ENCODE peak calls at places on chromosomes 16 and 17, in seven cellular contexts. One of them, this sample, is unnamed.
A peak's percentile ranks its signal among the peaks of the same experiment; 100 is the strongest.

GRCh38 chr17:47605006-47605405 is 44.7 kb upstream of the KPNB1 start:
- DNase-seq in NCI-H1048: no peak
- DNase-seq in SW 1271: no peak
- DNase-seq in substantia nigra: no peak
- DNase-seq in cardiac fibroblast: no peak
- DNase-seq in stimulated activated CD8-positive, alpha-beta memory T cell treated with anti-CD3 and anti-CD28 coated beads, Interleukin-4, amount 100 ng/mL, for 1 hour: no peak
- DNase-seq in psoas muscle: no peak
- DNase-seq in this sample: no peak

GRCh38 chr16:3358884-3359283 is 3.2 kb downstream of the OR2C1 start:
- DNase-seq in SW 1271: no peak
- DNase-seq in stimulated activated CD8-positive, alpha-beta memory T cell treated with anti-CD3 and anti-CD28 coated beads, Interleukin-4, amount 100 ng/mL, for 1 hour: no peak
- DNase-seq in substantia nigra: no peak
- DNase-seq in psoas muscle: no peak
- DNase-seq in cardiac fibroblast: no peak
- DNase-seq in NCI-H1048: no peak
- DNase-seq in this sample: no peak

GRCh38 chr17:66837226-66837625 is 2.3 kb downstream of the CACNG5 start:
- DNase-seq in cardiac fibroblast: no peak
- DNase-seq in stimulated activated CD8-positive, alpha-beta memory T cell treated with anti-CD3 and anti-CD28 coated beads, Interleukin-4, amount 100 ng/mL, for 1 hour: no peak
- DNase-seq in NCI-H1048: no peak
- DNase-seq in psoas muscle: no peak
- DNase-seq in SW 1271: no peak
- DNase-seq in substantia nigra: no peak
- DNase-seq in this sample: no peak

GRCh38 chr16:83473109-83473508 is 334.7 kb upstream of the HSBP1 start:
- DNase-seq in substantia nigra: no peak
- DNase-seq in cardiac fibroblast: peak; percentile 43
- DNase-seq in NCI-H1048: no peak
- DNase-seq in stimulated activated CD8-positive, alpha-beta memory T cell treated with anti-CD3 and anti-CD28 coated beads, Interleukin-4, amount 100 ng/mL, for 1 hour: no peak
- DNase-seq in SW 1271: no peak
- DNase-seq in psoas muscle: no peak
- DNase-seq in this sample: no peak

GRCh38 chr17:40315678-40316570 is 6.9 kb downstream of the RARA start:
- DNase-seq in psoas muscle: peak; percentile 54
- DNase-seq in NCI-H1048: no peak
- DNase-seq in stimulated activated CD8-positive, alpha-beta memory T cell treated with anti-CD3 and anti-CD28 coated beads, Interleukin-4, amount 100 ng/mL, for 1 hour: no peak
- DNase-seq in substantia nigra: no peak
- DNase-seq in cardiac fibroblast: no peak
- DNase-seq in SW 1271: no peak
- DNase-seq in this sample: no peak

GRCh38 chr17:35668807-35669206 is 62.6 kb upstream of the RASL10B start:
- DNase-seq in stimulated activated CD8-positive, alpha-beta memory T cell treated with anti-CD3 and anti-CD28 coated beads, Interleukin-4, amount 100 ng/mL, for 1 hour: no peak
- DNase-seq in NCI-H1048: no peak
- DNase-seq in substantia nigra: no peak
- DNase-seq in SW 1271: no peak
- DNase-seq in psoas muscle: no peak
- DNase-seq in cardiac fibroblast: no peak
- DNase-seq in this sample: no peak

GRCh38 chr17:27751166-27751565 is 49.2 kb downstream of the NOS2 start:
- DNase-seq in psoas muscle: no peak
- DNase-seq in cardiac fibroblast: no peak
- DNase-seq in substantia nigra: no peak
- DNase-seq in NCI-H1048: no peak
- DNase-seq in stimulated activated CD8-positive, alpha-beta memory T cell treated with anti-CD3 and anti-CD28 coated beads, Interleukin-4, amount 100 ng/mL, for 1 hour: no peak
- DNase-seq in SW 1271: no peak
- DNase-seq in this sample: no peak

GRCh38 chr16:8712589-8713361 is 38.4 kb downstream of the ABAT start:
- DNase-seq in substantia nigra: no peak
- DNase-seq in NCI-H1048: no peak
- DNase-seq in stimulated activated CD8-positive, alpha-beta memory T cell treated with anti-CD3 and anti-CD28 coated beads, Interleukin-4, amount 100 ng/mL, for 1 hour: no peak
- DNase-seq in psoas muscle: no peak
- DNase-seq in cardiac fibroblast: no peak
- DNase-seq in SW 1271: no peak
- DNase-seq in this sample: no peak

GRCh38 chr16:29943846-29944669 is 17.8 kb upstream of the TMEM219 start:
- DNase-seq in NCI-H1048: no peak
- DNase-seq in psoas muscle: no peak
- DNase-seq in stimulated activated CD8-positive, alpha-beta memory T cell treated with anti-CD3 and anti-CD28 coated beads, Interleukin-4, amount 100 ng/mL, for 1 hour: no peak
- DNase-seq in substantia nigra: no peak
- DNase-seq in cardiac fibroblast: peak; percentile 97
- DNase-seq in SW 1271: peak; percentile 98
- DNase-seq in this sample: no peak

GRCh38 chr17:74212262-74212912 is 984 bp upstream of the TTYH2 start:
- DNase-seq in NCI-H1048: no peak
- DNase-seq in substantia nigra: peak; percentile 43
- DNase-seq in psoas muscle: peak; percentile 68
- DNase-seq in SW 1271: no peak
- DNase-seq in cardiac fibroblast: no peak
- DNase-seq in stimulated activated CD8-positive, alpha-beta memory T cell treated with anti-CD3 and anti-CD28 coated beads, Interleukin-4, amount 100 ng/mL, for 1 hour: no peak
- DNase-seq in this sample: no peak

GRCh38 chr17:44222112-44222869 is 2.8 kb upstream of the UBTF start:
- DNase-seq in SW 1271: peak; percentile 59
- DNase-seq in psoas muscle: peak; percentile 86
- DNase-seq in stimulated activated CD8-positive, alpha-beta memory T cell treated with anti-CD3 and anti-CD28 coated beads, Interleukin-4, amount 100 ng/mL, for 1 hour: peak; percentile 17
- DNase-seq in substantia nigra: peak; percentile 67
- DNase-seq in cardiac fibroblast: peak; percentile 91
- DNase-seq in NCI-H1048: no peak
- DNase-seq in this sample: peak; percentile 87

GRCh38 chr17:57600092-57600491 is 145.0 kb downstream of the CCDC182 start:
- DNase-seq in stimulated activated CD8-positive, alpha-beta memory T cell treated with anti-CD3 and anti-CD28 coated beads, Interleukin-4, amount 100 ng/mL, for 1 hour: no peak
- DNase-seq in substantia nigra: no peak
- DNase-seq in cardiac fibroblast: peak; percentile 47
- DNase-seq in SW 1271: no peak
- DNase-seq in psoas muscle: no peak
- DNase-seq in NCI-H1048: no peak
- DNase-seq in this sample: no peak

GRCh38 chr17:48816774-48817590 is at the start of gene TTLL6:
- DNase-seq in substantia nigra: peak; percentile 16
- DNase-seq in stimulated activated CD8-positive, alpha-beta memory T cell treated with anti-CD3 and anti-CD28 coated beads, Interleukin-4, amount 100 ng/mL, for 1 hour: peak; percentile 50
- DNase-seq in psoas muscle: peak; percentile 82
- DNase-seq in SW 1271: no peak
- DNase-seq in NCI-H1048: peak; percentile 93
- DNase-seq in cardiac fibroblast: peak; percentile 84
- DNase-seq in this sample: peak; percentile 88

GRCh38 chr17:27596571-27597187 is 34.3 kb upstream of the LGALS9 start:
- DNase-seq in substantia nigra: no peak
- DNase-seq in psoas muscle: no peak
- DNase-seq in cardiac fibroblast: no peak
- DNase-seq in stimulated activated CD8-positive, alpha-beta memory T cell treated with anti-CD3 and anti-CD28 coated beads, Interleukin-4, amount 100 ng/mL, for 1 hour: no peak
- DNase-seq in NCI-H1048: no peak
- DNase-seq in SW 1271: no peak
- DNase-seq in this sample: no peak

This sample was measured in heart left ventricle.